ENCODE peak calls at places on chromosome 15, in six cellular contexts. One of them, this sample, is unnamed.

GRCh38 chr15:64017082-64017588 is 29.1 kb downstream of the DAPK2 start:
- DNase-seq in MM.1S: no peak
- DNase-seq in left lung: no peak
- DNase-seq in WTC11: no peak
- DNase-seq in endothelial cell: no peak
- DNase-seq in RWPE1: peak; percentile 91
- DNase-seq in this sample: no peak

GRCh38 chr15:59371458-59372351 is 966 bp downstream of the MYO1E start:
- DNase-seq in endothelial cell: peak; percentile 14
- DNase-seq in left lung: peak; percentile 87
- DNase-seq in WTC11: peak; percentile 42
- DNase-seq in MM.1S: no peak
- DNase-seq in RWPE1: peak; percentile 67
- DNase-seq in this sample: peak; percentile 62

GRCh38 chr15:60585743-60586708 is 107.1 kb upstream of the ICE2 start:
- DNase-seq in MM.1S: peak; percentile 77
- DNase-seq in WTC11: peak; percentile 42
- DNase-seq in RWPE1: peak; percentile 73
- DNase-seq in left lung: no peak
- DNase-seq in endothelial cell: peak; percentile 59
- DNase-seq in this sample: peak; percentile 48

GRCh38 chr15:25596644-25597562 is 158.1 kb upstream of the UBE3A start:
- DNase-seq in RWPE1: no peak
- DNase-seq in endothelial cell: no peak
- DNase-seq in left lung: peak; percentile 55
- DNase-seq in WTC11: no peak
- DNase-seq in MM.1S: no peak
- DNase-seq in this sample: no peak

GRCh38 chr15:27582741-27583400 is 516.2 kb downstream of the OCA2 start:
- DNase-seq in left lung: no peak
- DNase-seq in MM.1S: no peak
- DNase-seq in WTC11: no peak
- DNase-seq in endothelial cell: no peak
- DNase-seq in RWPE1: no peak
- DNase-seq in this sample: no peak

GRCh38 chr15:77024273-77025065 is 29.5 kb downstream of the PSTPIP1 start:
- DNase-seq in WTC11: peak; percentile 86
- DNase-seq in left lung: peak; percentile 92
- DNase-seq in RWPE1: peak; percentile 78
- DNase-seq in MM.1S: peak; percentile 61
- DNase-seq in endothelial cell: peak; percentile 88
- DNase-seq in this sample: peak; percentile 87

GRCh38 chr15:96351801-96352593 is 21.5 kb downstream of the NR2F2 start:
- DNase-seq in WTC11: peak; percentile 61
- DNase-seq in left lung: peak; percentile 68
- DNase-seq in endothelial cell: no peak
- DNase-seq in RWPE1: no peak
- DNase-seq in MM.1S: no peak
- DNase-seq in this sample: no peak

GRCh38 chr15:48674876-48675275 is 29.4 kb upstream of the FBN1 start:
- DNase-seq in WTC11: no peak
- DNase-seq in left lung: no peak
- DNase-seq in MM.1S: no peak
- DNase-seq in endothelial cell: no peak
- DNase-seq in RWPE1: no peak
- DNase-seq in this sample: no peak

GRCh38 chr15:53872410-53872809 is 105.8 kb upstream of the UNC13C start:
- DNase-seq in WTC11: no peak
- DNase-seq in RWPE1: peak; percentile 8
- DNase-seq in endothelial cell: no peak
- DNase-seq in left lung: no peak
- DNase-seq in MM.1S: no peak
- DNase-seq in this sample: no peak

GRCh38 chr15:51224428-51224827 is 114.0 kb downstream of the CYP19A1 start:
- DNase-seq in WTC11: no peak
- DNase-seq in RWPE1: no peak
- DNase-seq in endothelial cell: no peak
- DNase-seq in left lung: no peak
- DNase-seq in MM.1S: no peak
- DNase-seq in this sample: no peak

GRCh38 chr15:60745469-60745971 is 266.6 kb upstream of the ICE2 start:
- DNase-seq in left lung: no peak
- DNase-seq in RWPE1: no peak
- DNase-seq in WTC11: no peak
- DNase-seq in endothelial cell: no peak
- DNase-seq in MM.1S: no peak
- DNase-seq in this sample: no peak

GRCh38 chr15:35693286-35693685 is 147.3 kb upstream of the DPH6 start:
- DNase-seq in endothelial cell: no peak
- DNase-seq in RWPE1: no peak
- DNase-seq in WTC11: no peak
- DNase-seq in MM.1S: no peak
- DNase-seq in left lung: no peak
- DNase-seq in this sample: no peak

GRCh38 chr15:63473999-63474809 is 30.2 kb upstream of the USP3 start:
- DNase-seq in RWPE1: no peak
- DNase-seq in left lung: no peak
- DNase-seq in WTC11: peak; percentile 55
- DNase-seq in MM.1S: peak; percentile 85
- DNase-seq in endothelial cell: no peak
- DNase-seq in this sample: peak; percentile 50

GRCh38 chr15:67700023-67700422 is 125.3 kb upstream of the SKOR1 start:
- DNase-seq in RWPE1: no peak
- DNase-seq in left lung: no peak
- DNase-seq in endothelial cell: no peak
- DNase-seq in MM.1S: no peak
- DNase-seq in WTC11: no peak
- DNase-seq in this sample: no peak

GRCh38 chr15:85525755-85526154 is 145.4 kb downstream of the AKAP13 start:
- DNase-seq in MM.1S: peak; percentile 45
- DNase-seq in WTC11: no peak
- DNase-seq in endothelial cell: no peak
- DNase-seq in RWPE1: no peak
- DNase-seq in left lung: no peak
- DNase-seq in this sample: no peak

GRCh38 chr15:39392469-39393047 is 188.3 kb upstream of the THBS1 start:
- DNase-seq in RWPE1: no peak
- DNase-seq in MM.1S: no peak
- DNase-seq in endothelial cell: no peak
- DNase-seq in left lung: no peak
- DNase-seq in WTC11: no peak
- DNase-seq in this sample: no peak

GRCh38 chr15:95872366-95872771 is 458.1 kb upstream of the NR2F2 start:
- DNase-seq in endothelial cell: no peak
- DNase-seq in WTC11: no peak
- DNase-seq in left lung: no peak
- DNase-seq in MM.1S: no peak
- DNase-seq in RWPE1: peak; percentile 66
- DNase-seq in this sample: no peak

GRCh38 chr15:43519207-43519606 is 1.8 kb downstream of the MAP1A start:
- DNase-seq in endothelial cell: no peak
- DNase-seq in left lung: no peak
- DNase-seq in MM.1S: no peak
- DNase-seq in RWPE1: no peak
- DNase-seq in WTC11: no peak
- DNase-seq in this sample: peak; percentile 23

GRCh38 chr15:75347222-75348033 is 589 bp downstream of the NEIL1 start:
- DNase-seq in MM.1S: peak; percentile 56
- DNase-seq in WTC11: peak; percentile 74
- DNase-seq in endothelial cell: peak; percentile 63
- DNase-seq in left lung: peak; percentile 89
- DNase-seq in RWPE1: peak; percentile 41
- DNase-seq in this sample: peak; percentile 77

GRCh38 chr15:100123611-100124010 is 218.2 kb downstream of the ADAMTS17 start:
- DNase-seq in WTC11: no peak
- DNase-seq in left lung: no peak
- DNase-seq in endothelial cell: no peak
- DNase-seq in MM.1S: no peak
- DNase-seq in RWPE1: peak; percentile 44
- DNase-seq in this sample: no peak

GRCh38 chr15:26503998-26504397 is 268.9 kb downstream of the GABRB3 start:
- DNase-seq in WTC11: no peak
- DNase-seq in endothelial cell: no peak
- DNase-seq in MM.1S: no peak
- DNase-seq in left lung: no peak
- DNase-seq in RWPE1: no peak
- DNase-seq in this sample: no peak

GRCh38 chr15:92069308-92070244 is 216.1 kb downstream of the SLCO3A1 start:
- DNase-seq in RWPE1: peak; percentile 91
- DNase-seq in left lung: no peak
- DNase-seq in endothelial cell: no peak
- DNase-seq in WTC11: no peak
- DNase-seq in MM.1S: no peak
- DNase-seq in this sample: no peak

GRCh38 chr15:88465633-88466219 is 1.5 kb downstream of the MRPL46 start:
- DNase-seq in left lung: no peak
- DNase-seq in endothelial cell: no peak
- DNase-seq in MM.1S: no peak
- DNase-seq in RWPE1: peak; percentile 61
- DNase-seq in WTC11: no peak
- DNase-seq in this sample: no peak

GRCh38 chr15:88469321-88469720 is 1.8 kb downstream of the MRPS11 start:
- DNase-seq in left lung: no peak
- DNase-seq in MM.1S: no peak
- DNase-seq in RWPE1: no peak
- DNase-seq in WTC11: no peak
- DNase-seq in endothelial cell: no peak
- DNase-seq in this sample: no peak

GRCh38 chr15:88467073-88467934 is at the start of the genes MRPL46 and MRPS11:
- DNase-seq in RWPE1: peak; percentile 93
- DNase-seq in WTC11: peak; percentile 87
- DNase-seq in MM.1S: peak; percentile 89
- DNase-seq in endothelial cell: peak; percentile 87
- DNase-seq in left lung: peak; percentile 95
- DNase-seq in this sample: peak; percentile 91

GRCh38 chr15:88470625-88471372 is 3.3 kb downstream of the MRPS11 start:
- DNase-seq in left lung: no peak
- DNase-seq in RWPE1: no peak
- DNase-seq in WTC11: no peak
- DNase-seq in MM.1S: peak; percentile 3
- DNase-seq in endothelial cell: no peak
- DNase-seq in this sample: no peak

DNA sequence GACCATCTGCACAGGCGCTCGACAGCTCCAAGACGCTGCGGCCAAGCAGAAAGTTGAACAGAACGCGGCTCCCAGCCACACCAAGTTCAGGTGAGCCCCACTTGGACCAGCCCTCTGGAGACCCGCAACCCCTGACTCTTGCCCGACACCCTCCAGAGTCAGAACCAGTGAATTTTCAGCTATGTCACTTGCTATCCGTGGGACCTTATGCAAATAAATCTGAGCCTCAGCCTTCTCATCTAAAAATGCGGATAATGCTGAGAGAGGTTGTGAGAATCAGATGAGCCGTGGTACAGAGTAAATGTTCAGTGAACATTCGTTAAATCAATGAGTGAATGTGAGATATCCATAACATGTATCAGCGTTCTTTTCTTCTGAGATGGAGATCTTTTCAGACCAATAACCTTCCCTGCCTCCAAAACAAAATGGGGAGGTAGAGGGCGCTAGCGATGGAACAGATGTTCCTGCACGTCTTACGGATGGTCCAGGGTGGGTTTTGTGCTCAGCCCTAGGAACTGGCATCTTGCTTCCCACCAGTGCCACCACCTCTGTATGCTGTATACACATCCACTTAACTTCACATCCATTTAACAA is 524 bp downstream of the MRPS11 start:
- DNase-seq in MM.1S: peak; percentile 20
- DNase-seq in WTC11: no peak
- DNase-seq in endothelial cell: peak; percentile 31
- DNase-seq in left lung: no peak
- DNase-seq in RWPE1: no peak
- DNase-seq in this sample: no peak
- TF ChIP-seq CTCF in MM.1S: peak; percentile 44
- TF ChIP-seq CTCF in WTC11: no peak
- TF ChIP-seq CTCF in endothelial cell: no peak
- TF ChIP-seq CTCF in left lung: no peak
- TF ChIP-seq CTCF in RWPE1: peak; percentile 47
- TF ChIP-seq CTCF in this sample: peak; percentile 41

DNA sequence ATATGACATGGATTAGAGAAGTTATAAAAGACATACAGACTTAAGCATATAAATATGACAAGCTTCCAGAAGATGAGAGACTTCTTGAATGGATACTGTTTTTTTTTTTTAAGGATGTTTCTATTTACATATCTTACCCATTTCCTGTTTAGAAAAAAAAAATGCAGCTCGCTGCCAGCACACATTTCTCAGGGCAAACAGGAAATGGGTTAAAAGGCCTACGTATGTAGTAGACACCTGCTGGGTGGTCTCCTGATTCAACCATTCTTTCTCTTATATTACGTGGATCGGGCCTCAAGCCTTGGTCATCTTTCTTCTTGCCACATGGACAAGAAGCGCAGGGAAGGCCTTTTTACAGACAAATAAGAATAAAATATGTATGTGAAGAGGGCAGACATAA is 34.9 kb upstream of the TJP1 start:
- DNase-seq in MM.1S: no peak
- DNase-seq in endothelial cell: no peak
- DNase-seq in WTC11: no peak
- DNase-seq in RWPE1: no peak
- DNase-seq in left lung: no peak
- DNase-seq in this sample: no peak
- TF ChIP-seq CTCF in MM.1S: no peak
- TF ChIP-seq CTCF in endothelial cell: no peak
- TF ChIP-seq CTCF in WTC11: no peak
- TF ChIP-seq CTCF in RWPE1: no peak
- TF ChIP-seq CTCF in left lung: no peak
- TF ChIP-seq CTCF in this sample: no peak

GRCh38 chr15:45714501-45715488 is 80.0 kb downstream of the SQOR start:
- DNase-seq in WTC11: peak; percentile 81
- DNase-seq in endothelial cell: peak; percentile 54
- DNase-seq in RWPE1: peak; percentile 41
- DNase-seq in left lung: no peak
- DNase-seq in MM.1S: peak; percentile 69
- DNase-seq in this sample: no peak

GRCh38 chr15:45720183-45720582 is 85.4 kb downstream of the SQOR start:
- DNase-seq in WTC11: no peak
- DNase-seq in MM.1S: no peak
- DNase-seq in left lung: no peak
- DNase-seq in RWPE1: no peak
- DNase-seq in endothelial cell: no peak
- DNase-seq in this sample: no peak

GRCh38 chr15:45710657-45711056 is 75.8 kb downstream of the SQOR start:
- DNase-seq in MM.1S: no peak
- DNase-seq in left lung: no peak
- DNase-seq in endothelial cell: no peak
- DNase-seq in RWPE1: no peak
- DNase-seq in WTC11: no peak
- DNase-seq in this sample: no peak

GRCh38 chr15:45719490-45719889 is 84.7 kb downstream of the SQOR start:
- DNase-seq in MM.1S: no peak
- DNase-seq in WTC11: no peak
- DNase-seq in endothelial cell: no peak
- DNase-seq in left lung: no peak
- DNase-seq in RWPE1: no peak
- DNase-seq in this sample: no peak

GRCh38 chr15:45715528-45715927 is 80.7 kb downstream of the SQOR start:
- DNase-seq in WTC11: no peak
- DNase-seq in RWPE1: no peak
- DNase-seq in MM.1S: peak; percentile 25
- DNase-seq in left lung: no peak
- DNase-seq in endothelial cell: no peak
- DNase-seq in this sample: no peak
- TF ChIP-seq CTCF in WTC11: no peak
- TF ChIP-seq CTCF in RWPE1: peak; percentile 20
- TF ChIP-seq CTCF in MM.1S: peak; percentile 34
- TF ChIP-seq CTCF in left lung: no peak
- TF ChIP-seq CTCF in endothelial cell: no peak
- TF ChIP-seq CTCF in this sample: no peak

GRCh38 chr15:41806291-41807181 is 21.4 kb upstream of the JMJD7 start:
- DNase-seq in left lung: no peak
- DNase-seq in MM.1S: no peak
- DNase-seq in RWPE1: peak; percentile 98
- DNase-seq in WTC11: peak; percentile 33
- DNase-seq in endothelial cell: no peak
- DNase-seq in this sample: no peak
- TF ChIP-seq CTCF in left lung: no peak
- TF ChIP-seq CTCF in MM.1S: no peak
- TF ChIP-seq CTCF in RWPE1: no peak
- TF ChIP-seq CTCF in WTC11: no peak
- TF ChIP-seq CTCF in endothelial cell: no peak
- TF ChIP-seq CTCF in this sample: no peak

This sample was measured in GM13976.